ENCODE peak calls at places on chromosomes 1 and 21, in five cellular contexts. X is IMR-90; Z is iPS-NIHi11; C is activated naive CD8-positive, alpha-beta T cell treated with anti-CD3 and anti-CD28 coated beads for 36 hours; T is WTC11. Q is an unnamed sample.

GRCh38 chr1:114745351-114745750 is 12.4 kb downstream of the CSDE1 start:
- DNase-seq in X (peak), Z (no peak), C (no peak), T (no peak), Q (peak)

GRCh38 chr1:93845554-93846150 is 33.4 kb downstream of the DNTTIP2 start:
- DNase-seq in X (peak), Z (peak), C (no peak), T (peak), Q (peak)

GRCh38 chr1:22264464-22265330 is 121.8 kb upstream of the WNT4 start:
- DNase-seq in X (no peak), Z (no peak), C (no peak), T (no peak), Q (no peak)

GRCh38 chr1:160377585-160378206 is 10.8 kb downstream of the NHLH1 start:
- DNase-seq in X (peak), Z (no peak), C (no peak), T (no peak), Q (peak)

GRCh38 chr1:38577937-38578443 is 281.6 kb downstream of the RRAGC start:
- DNase-seq in X (no peak), Z (no peak), C (no peak), T (no peak), Q (no peak)

GRCh38 chr1:59178339-59178744 is 118.6 kb upstream of the FGGY start:
- DNase-seq in X (peak), Z (no peak), C (no peak), T (no peak), Q (peak)

GRCh38 chr1:10862743-10863335 is 66.4 kb upstream of the CASZ1 start:
- DNase-seq in X (no peak), Z (no peak), C (no peak), T (no peak), Q (no peak)

GRCh38 chr1:204147392-204148097 is 4.3 kb downstream of the ETNK2 start:
- DNase-seq in X (no peak), Z (peak), C (no peak), T (no peak), Q (no peak)

GRCh38 chr1:101995984-101996731 is 568 bp downstream of the OLFM3 start:
- DNase-seq in X (no peak), Z (peak), C (no peak), T (peak), Q (no peak)

GRCh38 chr21:33898546-33898945 is 17.1 kb downstream of the ATP5PO start:
- DNase-seq in X (peak), Z (no peak), C (no peak), T (no peak), Q (no peak)

GRCh38 chr1:214429951-214430742 is 121.3 kb downstream of the PTPN14 start:
- DNase-seq in X (peak), Z (no peak), C (no peak), T (no peak), Q (peak)

Q was measured in HCEC 1CT.